ENCODE peak calls at places on chromosomes 13 and 19, in five cellular contexts. One of them, this sample, is unnamed. For H3K9me3, the result is how much of the 10 kb centered on the place peaks cover.

GRCh38 chr13:94318418-94318817 is 161.1 kb downstream of the DCT start:
- DNase-seq in CD8-positive, alpha-beta T cell: no peak
- DNase-seq in cardiac muscle cell: peak
- DNase-seq in small intestine: no peak
- DNase-seq in heart right ventricle: no peak
- DNase-seq in this sample: no peak

GRCh38 chr19:5828661-5829566 is 10.6 kb downstream of the FUT6 start:
- DNase-seq in CD8-positive, alpha-beta T cell: peak
- DNase-seq in cardiac muscle cell: peak
- DNase-seq in small intestine: no peak
- DNase-seq in heart right ventricle: peak
- DNase-seq in this sample: no peak

GRCh38 chr13:112150352-112150751 is 83.4 kb downstream of the SOX1 start:
- DNase-seq in CD8-positive, alpha-beta T cell: no peak
- DNase-seq in cardiac muscle cell: no peak
- DNase-seq in small intestine: no peak
- DNase-seq in heart right ventricle: no peak
- DNase-seq in this sample: no peak

GRCh38 chr13:87166348-87166747 is 504.8 kb upstream of the SLITRK5 start:
- DNase-seq in CD8-positive, alpha-beta T cell: no peak
- DNase-seq in cardiac muscle cell: no peak
- DNase-seq in small intestine: no peak
- DNase-seq in heart right ventricle: no peak
- DNase-seq in this sample: no peak

GRCh38 chr19:4537953-4538600 is 1.8 kb downstream of the LRG1 start:
- DNase-seq in CD8-positive, alpha-beta T cell: no peak
- DNase-seq in cardiac muscle cell: no peak
- DNase-seq in small intestine: no peak
- DNase-seq in heart right ventricle: no peak
- DNase-seq in this sample: no peak

GRCh38 chr19:31262673-31263308 is 86.4 kb downstream of the TSHZ3 start:
- DNase-seq in CD8-positive, alpha-beta T cell: no peak
- DNase-seq in cardiac muscle cell: peak
- DNase-seq in small intestine: no peak
- DNase-seq in heart right ventricle: no peak
- DNase-seq in this sample: no peak

GRCh38 chr19:556611-557382 is 12.9 kb downstream of the GZMM start:
- DNase-seq in CD8-positive, alpha-beta T cell: no peak
- DNase-seq in cardiac muscle cell: no peak
- DNase-seq in small intestine: no peak
- DNase-seq in heart right ventricle: no peak
- DNase-seq in this sample: no peak

GRCh38 chr19:14560776-14561108 is 11.1 kb downstream of the NDUFB7 start:
- DNase-seq in CD8-positive, alpha-beta T cell: no peak
- DNase-seq in cardiac muscle cell: no peak
- DNase-seq in small intestine: no peak
- DNase-seq in heart right ventricle: no peak
- DNase-seq in this sample: no peak

GRCh38 chr19:3375221-3376088 is 9.1 kb downstream of the NFIC start:
- DNase-seq in CD8-positive, alpha-beta T cell: no peak
- DNase-seq in cardiac muscle cell: peak
- DNase-seq in small intestine: no peak
- DNase-seq in heart right ventricle: peak
- DNase-seq in this sample: no peak

GRCh38 chr19:45917421-45918091 is 3.0 kb upstream of the NANOS2 start:
- DNase-seq in CD8-positive, alpha-beta T cell: no peak
- DNase-seq in cardiac muscle cell: no peak
- DNase-seq in small intestine: no peak
- DNase-seq in heart right ventricle: no peak
- DNase-seq in this sample: no peak

GRCh38 chr19:46610851-46611770 is 10.0 kb downstream of the CALM3 start:
- DNase-seq in CD8-positive, alpha-beta T cell: no peak
- DNase-seq in cardiac muscle cell: peak
- DNase-seq in small intestine: no peak
- DNase-seq in heart right ventricle: no peak
- DNase-seq in this sample: no peak

GRCh38 chr19:37537391-37537947 is 30.7 kb downstream of the ZNF793 start:
- DNase-seq in CD8-positive, alpha-beta T cell: no peak
- DNase-seq in cardiac muscle cell: no peak
- DNase-seq in small intestine: no peak
- DNase-seq in heart right ventricle: no peak
- DNase-seq in this sample: no peak

GRCh38 chr13:112748947-112749346 is 59.1 kb downstream of the ATP11A start:
- DNase-seq in CD8-positive, alpha-beta T cell: no peak
- DNase-seq in cardiac muscle cell: peak
- DNase-seq in small intestine: no peak
- DNase-seq in heart right ventricle: no peak
- DNase-seq in this sample: no peak

GRCh38 chr19:15379996-15380647 is 535 bp upstream of the AKAP8 start:
- DNase-seq in CD8-positive, alpha-beta T cell: no peak
- DNase-seq in cardiac muscle cell: peak
- DNase-seq in small intestine: peak
- DNase-seq in heart right ventricle: peak
- DNase-seq in this sample: no peak

GRCh38 chr19:1954547-1954946 is 13.6 kb downstream of the CSNK1G2 start:
- DNase-seq in CD8-positive, alpha-beta T cell: no peak
- DNase-seq in cardiac muscle cell: no peak
- DNase-seq in small intestine: no peak
- DNase-seq in heart right ventricle: no peak
- DNase-seq in this sample: no peak

GRCh38 chr19:17719730-17720486 is 628 bp downstream of the MAP1S start:
- DNase-seq in CD8-positive, alpha-beta T cell: peak
- DNase-seq in cardiac muscle cell: no peak
- DNase-seq in small intestine: peak
- DNase-seq in heart right ventricle: no peak
- DNase-seq in this sample: no peak

GRCh38 chr13:113078895-113079720 is 26.5 kb upstream of the F7 start:
- DNase-seq in CD8-positive, alpha-beta T cell: no peak
- DNase-seq in cardiac muscle cell: no peak
- DNase-seq in small intestine: no peak
- DNase-seq in heart right ventricle: no peak
- DNase-seq in this sample: no peak

GRCh38 chr13:23506071-23506820 is 64.0 kb upstream of the TNFRSF19 start:
- DNase-seq in CD8-positive, alpha-beta T cell: no peak
- DNase-seq in cardiac muscle cell: peak
- DNase-seq in small intestine: no peak
- DNase-seq in heart right ventricle: no peak
- DNase-seq in this sample: no peak

GRCh38 chr19:7679017-7679720 is 1.5 kb upstream of the TRAPPC5 start:
- DNase-seq in CD8-positive, alpha-beta T cell: peak
- DNase-seq in cardiac muscle cell: no peak
- DNase-seq in small intestine: peak
- DNase-seq in heart right ventricle: no peak
- DNase-seq in this sample: peak

GRCh38 chr19:32688315-32688714 is 3.3 kb upstream of the NUDT19 start:
- DNase-seq in CD8-positive, alpha-beta T cell: no peak
- DNase-seq in cardiac muscle cell: no peak
- DNase-seq in small intestine: no peak
- DNase-seq in heart right ventricle: no peak
- DNase-seq in this sample: no peak

GRCh38 chr13:113491418-113491883 is 940 bp upstream of the DCUN1D2 start:
- DNase-seq in CD8-positive, alpha-beta T cell: no peak
- DNase-seq in cardiac muscle cell: peak
- DNase-seq in small intestine: peak
- DNase-seq in heart right ventricle: peak
- DNase-seq in this sample: no peak

GRCh38 chr13:31970237-31970930 is 61.2 kb upstream of the FRY start:
- DNase-seq in CD8-positive, alpha-beta T cell: no peak
- DNase-seq in cardiac muscle cell: peak
- DNase-seq in small intestine: no peak
- DNase-seq in heart right ventricle: no peak
- DNase-seq in this sample: no peak

GRCh38 chr13:97257800-97258799 is 36.0 kb downstream of the MBNL2 start:
- DNase-seq in CD8-positive, alpha-beta T cell: no peak
- DNase-seq in cardiac muscle cell: peak
- DNase-seq in small intestine: peak
- DNase-seq in heart right ventricle: peak
- DNase-seq in this sample: peak

GRCh38 chr19:55830656-55831055 is 1.1 kb downstream of the NLRP11 start:
- DNase-seq in CD8-positive, alpha-beta T cell: no peak
- DNase-seq in cardiac muscle cell: no peak
- DNase-seq in small intestine: no peak
- DNase-seq in heart right ventricle: no peak
- DNase-seq in this sample: no peak
- H3K9me3 ChIP-seq in CD8-positive, alpha-beta T cell: under half
- H3K9me3 ChIP-seq in cardiac muscle cell: under half
- H3K9me3 ChIP-seq in small intestine: under half
- H3K9me3 ChIP-seq in heart right ventricle: under half
- H3K9me3 ChIP-seq in this sample: under half

DNA sequence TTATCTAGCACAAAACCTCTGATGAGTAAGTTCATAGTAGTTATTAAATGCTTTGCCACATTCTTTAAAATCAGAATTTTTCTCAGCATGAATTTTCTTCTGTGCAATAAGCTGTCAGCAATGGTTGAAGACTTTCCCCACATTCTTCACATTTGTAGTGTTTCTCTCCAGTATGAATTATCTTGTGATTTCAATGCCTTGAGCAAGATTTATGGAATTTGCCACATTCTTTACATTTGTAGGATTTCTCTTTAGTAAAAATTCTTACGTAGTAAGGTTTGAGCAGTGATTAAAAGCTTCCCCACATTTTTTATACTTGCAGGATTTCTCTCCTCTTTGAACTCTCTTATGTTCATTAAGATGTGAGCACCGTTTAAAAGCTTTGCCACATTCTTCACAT is 33.6 kb downstream of the ZNF682 start:
- DNase-seq in CD8-positive, alpha-beta T cell: no peak
- DNase-seq in cardiac muscle cell: no peak
- DNase-seq in small intestine: no peak
- DNase-seq in heart right ventricle: no peak
- DNase-seq in this sample: no peak
- H3K9me3 ChIP-seq in CD8-positive, alpha-beta T cell: under half
- H3K9me3 ChIP-seq in cardiac muscle cell: under half
- H3K9me3 ChIP-seq in small intestine: under half
- H3K9me3 ChIP-seq in heart right ventricle: under half
- H3K9me3 ChIP-seq in this sample: under half

GRCh38 chr19:52880895-52881389 is 16.5 kb downstream of the ZNF320 start:
- DNase-seq in CD8-positive, alpha-beta T cell: no peak
- DNase-seq in cardiac muscle cell: no peak
- DNase-seq in small intestine: no peak
- DNase-seq in heart right ventricle: no peak
- DNase-seq in this sample: no peak
- H3K9me3 ChIP-seq in CD8-positive, alpha-beta T cell: under half
- H3K9me3 ChIP-seq in cardiac muscle cell: under half
- H3K9me3 ChIP-seq in small intestine: under half
- H3K9me3 ChIP-seq in heart right ventricle: under half
- H3K9me3 ChIP-seq in this sample: under half

GRCh38 chr19:57572415-57572947 is 6.2 kb downstream of the ZNF416 start:
- DNase-seq in CD8-positive, alpha-beta T cell: no peak
- DNase-seq in cardiac muscle cell: no peak
- DNase-seq in small intestine: no peak
- DNase-seq in heart right ventricle: no peak
- DNase-seq in this sample: no peak

GRCh38 chr19:57570707-57571106 is 8.0 kb downstream of the ZNF416 start:
- DNase-seq in CD8-positive, alpha-beta T cell: no peak
- DNase-seq in cardiac muscle cell: no peak
- DNase-seq in small intestine: no peak
- DNase-seq in heart right ventricle: no peak
- DNase-seq in this sample: no peak

GRCh38 chr19:57563547-57563946 is 3.9 kb upstream of the ZNF550 start:
- DNase-seq in CD8-positive, alpha-beta T cell: no peak
- DNase-seq in cardiac muscle cell: no peak
- DNase-seq in small intestine: no peak
- DNase-seq in heart right ventricle: no peak
- DNase-seq in this sample: no peak

DNA sequence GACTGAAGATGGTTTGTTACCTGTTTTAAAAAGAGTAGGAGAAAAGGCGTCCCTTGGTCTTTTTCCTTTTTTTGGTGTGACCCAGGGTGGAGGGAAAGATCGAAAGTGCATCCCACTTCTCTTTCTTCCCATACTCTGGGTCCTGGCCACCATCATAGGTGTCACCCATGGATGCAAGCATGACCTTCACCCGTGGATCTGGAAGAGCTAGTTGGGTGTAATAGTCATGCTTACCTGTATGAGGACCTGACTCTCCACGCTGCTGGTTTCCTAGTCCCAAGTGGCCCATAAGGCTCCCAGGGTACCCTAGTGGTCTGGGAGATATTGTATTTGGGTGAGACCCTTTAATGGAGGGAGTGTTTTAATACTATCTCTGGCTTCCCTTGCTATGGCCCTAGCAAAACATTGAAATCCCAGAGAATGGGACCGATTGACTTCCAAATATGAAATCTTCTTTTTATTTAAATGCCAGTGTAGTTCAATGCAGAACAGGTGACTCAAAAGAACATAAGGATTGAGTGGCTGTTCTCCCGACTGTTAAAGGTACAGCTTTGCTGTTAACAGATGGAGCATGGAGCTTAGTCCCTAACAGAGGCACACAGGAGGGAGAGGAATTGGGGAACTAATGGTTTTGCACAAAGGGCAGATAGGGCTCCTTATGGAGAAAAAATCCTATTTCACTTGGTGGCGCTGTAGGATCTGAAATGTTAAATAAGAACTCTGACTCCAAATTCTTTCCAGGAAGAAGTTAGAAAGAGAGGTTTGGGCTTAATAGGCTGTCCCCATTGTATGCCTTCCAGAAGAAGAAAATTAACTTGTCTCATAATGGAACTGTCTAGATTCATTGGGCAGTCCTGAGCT is 7.0 kb upstream of the ZNF550 start:
- DNase-seq in CD8-positive, alpha-beta T cell: no peak
- DNase-seq in cardiac muscle cell: peak
- DNase-seq in small intestine: no peak
- DNase-seq in heart right ventricle: no peak
- DNase-seq in this sample: no peak
- H3K9me3 ChIP-seq in CD8-positive, alpha-beta T cell: under half
- H3K9me3 ChIP-seq in cardiac muscle cell: under half
- H3K9me3 ChIP-seq in small intestine: under half
- H3K9me3 ChIP-seq in heart right ventricle: under half
- H3K9me3 ChIP-seq in this sample: under half

This sample was measured in T-helper 17 cell.